ENCODE peak calls at places on chromosomes 13 and 19, in four cellular contexts. One of them, this sample, is unnamed.

GRCh38 chr19:50779504-50780457 is 9.5 kb downstream of the GPR32 start:
- DNase-seq in lower lobe of right lung: no peak
- DNase-seq in mammary epithelial cell: peak
- DNase-seq in psoas muscle: no peak
- DNase-seq in this sample: no peak

GRCh38 chr19:13104848-13105646 is 2.4 kb upstream of the LYL1 start:
- DNase-seq in lower lobe of right lung: peak
- DNase-seq in mammary epithelial cell: no peak
- DNase-seq in psoas muscle: no peak
- DNase-seq in this sample: no peak

GRCh38 chr13:69580255-69580654 is 527.4 kb upstream of the ATXN8OS start:
- DNase-seq in lower lobe of right lung: no peak
- DNase-seq in mammary epithelial cell: peak
- DNase-seq in psoas muscle: no peak
- DNase-seq in this sample: no peak

GRCh38 chr19:32666084-32666483 is 8.9 kb downstream of the ANKRD27 start:
- DNase-seq in lower lobe of right lung: no peak
- DNase-seq in mammary epithelial cell: no peak
- DNase-seq in psoas muscle: no peak
- DNase-seq in this sample: no peak

GRCh38 chr13:26020536-26021290 is 31.1 kb downstream of the SHISA2 start:
- DNase-seq in lower lobe of right lung: no peak
- DNase-seq in mammary epithelial cell: no peak
- DNase-seq in psoas muscle: no peak
- DNase-seq in this sample: no peak

GRCh38 chr19:15456871-15457700 is 7.3 kb downstream of the RASAL3 start:
- DNase-seq in lower lobe of right lung: no peak
- DNase-seq in mammary epithelial cell: no peak
- DNase-seq in psoas muscle: no peak
- DNase-seq in this sample: no peak

GRCh38 chr13:109281823-109282239 is 504.6 kb downstream of the IRS2 start:
- DNase-seq in lower lobe of right lung: no peak
- DNase-seq in mammary epithelial cell: no peak
- DNase-seq in psoas muscle: no peak
- DNase-seq in this sample: no peak

GRCh38 chr13:22076658-22077057 is 405.8 kb downstream of the FGF9 start:
- DNase-seq in lower lobe of right lung: no peak
- DNase-seq in mammary epithelial cell: no peak
- DNase-seq in psoas muscle: no peak
- DNase-seq in this sample: no peak

GRCh38 chr19:31516756-31517155 is 167.5 kb upstream of the TSHZ3 start:
- DNase-seq in lower lobe of right lung: no peak
- DNase-seq in mammary epithelial cell: no peak
- DNase-seq in psoas muscle: no peak
- DNase-seq in this sample: no peak

GRCh38 chr13:111493468-111493867 is 173.0 kb downstream of the TEX29 start:
- DNase-seq in lower lobe of right lung: no peak
- DNase-seq in mammary epithelial cell: no peak
- DNase-seq in psoas muscle: no peak
- DNase-seq in this sample: no peak

GRCh38 chr19:42420055-42420544 is 7.1 kb downstream of the LIPE start:
- DNase-seq in lower lobe of right lung: peak
- DNase-seq in mammary epithelial cell: peak
- DNase-seq in psoas muscle: no peak
- DNase-seq in this sample: no peak

GRCh38 chr13:93502987-93503386 is 276.4 kb downstream of the GPC6 start:
- DNase-seq in lower lobe of right lung: no peak
- DNase-seq in mammary epithelial cell: no peak
- DNase-seq in psoas muscle: no peak
- DNase-seq in this sample: no peak

GRCh38 chr13:32986552-32986951 is 29.7 kb upstream of the KL start:
- DNase-seq in lower lobe of right lung: no peak
- DNase-seq in mammary epithelial cell: no peak
- DNase-seq in psoas muscle: no peak
- DNase-seq in this sample: no peak

GRCh38 chr13:44004881-44005280 is 125.2 kb downstream of the LACC1 start:
- DNase-seq in lower lobe of right lung: no peak
- DNase-seq in mammary epithelial cell: peak
- DNase-seq in psoas muscle: no peak
- DNase-seq in this sample: no peak

GRCh38 chr19:40461669-40462221 is 3.8 kb downstream of the BLVRB start:
- DNase-seq in lower lobe of right lung: peak
- DNase-seq in mammary epithelial cell: no peak
- DNase-seq in psoas muscle: peak
- DNase-seq in this sample: no peak

GRCh38 chr19:29528350-29528945 is 2.7 kb downstream of the VSTM2B start:
- DNase-seq in lower lobe of right lung: no peak
- DNase-seq in mammary epithelial cell: peak
- DNase-seq in psoas muscle: peak
- DNase-seq in this sample: peak

GRCh38 chr13:94595006-94595942 is 678 bp downstream of the TGDS start:
- DNase-seq in lower lobe of right lung: no peak
- DNase-seq in mammary epithelial cell: peak
- DNase-seq in psoas muscle: no peak
- DNase-seq in this sample: no peak

GRCh38 chr13:84649853-84650252 is 767.6 kb upstream of the SLITRK1 start:
- DNase-seq in lower lobe of right lung: no peak
- DNase-seq in mammary epithelial cell: peak
- DNase-seq in psoas muscle: no peak
- DNase-seq in this sample: no peak

GRCh38 chr19:6464070-6464873 is at the start of gene CRB3:
- DNase-seq in lower lobe of right lung: peak
- DNase-seq in mammary epithelial cell: peak
- DNase-seq in psoas muscle: peak
- DNase-seq in this sample: no peak

GRCh38 chr13:49165798-49166752 is 54.1 kb upstream of the MLNR start:
- DNase-seq in lower lobe of right lung: no peak
- DNase-seq in mammary epithelial cell: no peak
- DNase-seq in psoas muscle: no peak
- DNase-seq in this sample: no peak

GRCh38 chr13:49171358-49171757 is 48.8 kb upstream of the MLNR start:
- DNase-seq in lower lobe of right lung: no peak
- DNase-seq in mammary epithelial cell: no peak
- DNase-seq in psoas muscle: no peak
- DNase-seq in this sample: no peak
- H3K27ac ChIP-seq in lower lobe of right lung: no peak
- H3K27ac ChIP-seq in mammary epithelial cell: no peak
- H3K27ac ChIP-seq in psoas muscle: no peak
- H3K27ac ChIP-seq in this sample: no peak

GRCh38 chr13:113001251-113002140 is 32.5 kb downstream of the MCF2L start:
- DNase-seq in lower lobe of right lung: peak
- DNase-seq in mammary epithelial cell: no peak
- DNase-seq in psoas muscle: no peak
- DNase-seq in this sample: peak
- H3K27ac ChIP-seq in lower lobe of right lung: peak
- H3K27ac ChIP-seq in mammary epithelial cell: no peak
- H3K27ac ChIP-seq in psoas muscle: no peak
- H3K27ac ChIP-seq in this sample: peak

GRCh38 chr19:58265100-58265499 is 13.7 kb upstream of the ZNF8 start:
- DNase-seq in lower lobe of right lung: no peak
- DNase-seq in mammary epithelial cell: no peak
- DNase-seq in psoas muscle: no peak
- DNase-seq in this sample: no peak

GRCh38 chr19:58261968-58262921 is 16.5 kb upstream of the ZNF8 start:
- DNase-seq in lower lobe of right lung: no peak
- DNase-seq in mammary epithelial cell: peak
- DNase-seq in psoas muscle: no peak
- DNase-seq in this sample: no peak

GRCh38 chr19:58261600-58261967 is 17.2 kb upstream of the ZNF8 start:
- DNase-seq in lower lobe of right lung: no peak
- DNase-seq in mammary epithelial cell: no peak
- DNase-seq in psoas muscle: no peak
- DNase-seq in this sample: no peak

GRCh38 chr19:58268344-58268743 is 10.4 kb upstream of the ZNF8 start:
- DNase-seq in lower lobe of right lung: no peak
- DNase-seq in mammary epithelial cell: no peak
- DNase-seq in psoas muscle: no peak
- DNase-seq in this sample: no peak

GRCh38 chr19:58262922-58263296 is 15.8 kb upstream of the ZNF8 start:
- DNase-seq in lower lobe of right lung: no peak
- DNase-seq in mammary epithelial cell: no peak
- DNase-seq in psoas muscle: no peak
- DNase-seq in this sample: no peak
- H3K27ac ChIP-seq in lower lobe of right lung: no peak
- H3K27ac ChIP-seq in mammary epithelial cell: no peak
- H3K27ac ChIP-seq in psoas muscle: no peak
- H3K27ac ChIP-seq in this sample: no peak

GRCh38 chr19:538641-539428 is 5.0 kb upstream of the GZMM start:
- DNase-seq in lower lobe of right lung: no peak
- DNase-seq in mammary epithelial cell: no peak
- DNase-seq in psoas muscle: no peak
- DNase-seq in this sample: no peak

GRCh38 chr19:534088-534487 is 2.5 kb downstream of the CDC34 start:
- DNase-seq in lower lobe of right lung: no peak
- DNase-seq in mammary epithelial cell: no peak
- DNase-seq in psoas muscle: no peak
- DNase-seq in this sample: no peak

GRCh38 chr19:536881-537404 is 5.4 kb downstream of the CDC34 start:
- DNase-seq in lower lobe of right lung: no peak
- DNase-seq in mammary epithelial cell: no peak
- DNase-seq in psoas muscle: no peak
- DNase-seq in this sample: no peak

GRCh38 chr19:535017-535835 is 3.7 kb downstream of the CDC34 start:
- DNase-seq in lower lobe of right lung: no peak
- DNase-seq in mammary epithelial cell: peak
- DNase-seq in psoas muscle: no peak
- DNase-seq in this sample: peak

DNA sequence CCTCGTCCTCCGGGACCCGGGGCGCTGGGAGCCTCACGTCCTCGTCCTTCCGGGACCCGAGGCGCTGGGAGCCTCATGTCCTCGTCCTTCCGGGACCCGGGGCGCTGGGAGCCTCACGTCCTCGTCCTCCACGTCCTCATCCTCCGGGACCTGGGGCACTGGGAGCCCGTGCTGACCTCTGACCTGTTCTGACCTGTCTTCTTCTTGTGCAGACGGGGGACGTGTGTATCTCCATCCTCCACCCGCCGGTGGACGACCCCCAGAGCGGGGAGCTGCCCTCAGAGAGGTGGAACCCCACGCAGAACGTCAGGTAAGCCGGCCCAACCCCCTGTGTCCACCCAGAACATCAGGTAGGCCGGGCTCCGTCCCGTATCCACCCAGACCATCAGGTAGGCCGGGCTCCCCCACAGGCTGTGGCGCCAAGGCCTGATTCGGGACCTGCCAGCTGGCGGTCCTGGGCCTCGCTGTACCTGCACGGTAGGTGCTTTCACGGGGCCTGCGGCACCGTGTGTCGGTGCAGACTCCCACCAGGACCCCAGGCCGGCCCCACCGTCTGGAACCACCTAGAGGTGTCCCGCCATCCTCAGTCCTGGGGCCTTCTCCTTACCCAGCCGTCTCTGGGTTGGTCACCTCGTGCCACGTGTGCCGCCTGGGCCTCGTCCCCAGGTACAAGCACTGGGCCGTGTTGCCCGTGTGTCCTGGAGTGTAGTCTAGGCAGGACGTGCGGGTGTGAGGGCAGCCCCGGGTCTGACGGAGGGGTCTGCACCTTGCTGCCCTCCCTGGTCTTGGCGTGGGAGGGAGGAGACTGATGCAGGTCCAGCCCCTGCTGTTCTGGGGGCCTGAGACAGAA is 4.7 kb downstream of the CDC34 start:
- DNase-seq in lower lobe of right lung: no peak
- DNase-seq in mammary epithelial cell: no peak
- DNase-seq in psoas muscle: no peak
- DNase-seq in this sample: no peak
- H3K27ac ChIP-seq in lower lobe of right lung: peak
- H3K27ac ChIP-seq in mammary epithelial cell: no peak
- H3K27ac ChIP-seq in psoas muscle: no peak
- H3K27ac ChIP-seq in this sample: no peak

DNA sequence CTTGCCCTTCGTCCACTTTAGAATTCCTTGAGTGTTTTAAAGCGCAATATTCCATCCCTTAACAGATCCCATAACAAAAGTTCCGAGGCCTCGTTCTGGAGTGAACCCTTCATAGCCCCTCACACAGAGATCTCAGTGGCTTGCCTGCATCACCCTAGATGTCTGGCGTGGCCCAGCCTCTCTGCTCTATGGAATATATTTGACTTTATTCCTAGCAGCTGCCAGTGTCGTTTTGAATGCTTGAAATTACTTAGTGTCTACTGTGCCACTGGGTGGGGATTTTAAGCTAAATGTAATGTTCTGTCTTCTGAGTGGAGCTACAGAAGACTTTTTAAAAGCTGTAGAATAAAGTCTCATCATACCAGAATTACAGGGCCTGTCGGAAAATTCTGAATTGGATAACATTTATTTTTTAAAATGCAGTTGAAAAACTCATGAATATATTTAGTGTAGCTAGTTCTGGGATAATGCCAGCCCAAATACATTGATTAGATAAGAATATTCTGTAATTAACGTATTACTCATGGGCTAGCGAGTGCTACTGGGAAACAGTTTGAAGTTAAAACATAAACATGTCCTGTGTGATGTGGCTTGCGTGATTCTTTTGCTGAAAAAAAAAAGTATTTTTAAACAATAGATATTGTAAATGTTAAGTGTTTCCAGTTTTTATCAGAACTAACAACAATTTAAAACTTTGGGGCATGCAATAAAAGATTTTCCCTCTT is 111.8 kb downstream of the ESD start:
- DNase-seq in lower lobe of right lung: no peak
- DNase-seq in mammary epithelial cell: no peak
- DNase-seq in psoas muscle: no peak
- DNase-seq in this sample: no peak
- H3K27ac ChIP-seq in lower lobe of right lung: no peak
- H3K27ac ChIP-seq in mammary epithelial cell: no peak
- H3K27ac ChIP-seq in psoas muscle: no peak
- H3K27ac ChIP-seq in this sample: no peak

GRCh38 chr19:4295972-4296771 is 6.0 kb downstream of the TMIGD2 start:
- DNase-seq in lower lobe of right lung: no peak
- DNase-seq in mammary epithelial cell: no peak
- DNase-seq in psoas muscle: no peak
- DNase-seq in this sample: peak

GRCh38 chr19:4301590-4302237 is 475 bp downstream of the TMIGD2 start:
- DNase-seq in lower lobe of right lung: no peak
- DNase-seq in mammary epithelial cell: no peak
- DNase-seq in psoas muscle: no peak
- DNase-seq in this sample: no peak

GRCh38 chr19:4298772-4299550 is 3.2 kb downstream of the TMIGD2 start:
- DNase-seq in lower lobe of right lung: no peak
- DNase-seq in mammary epithelial cell: no peak
- DNase-seq in psoas muscle: no peak
- DNase-seq in this sample: no peak

GRCh38 chr19:4300589-4300988 is 1.6 kb downstream of the TMIGD2 start:
- DNase-seq in lower lobe of right lung: no peak
- DNase-seq in mammary epithelial cell: no peak
- DNase-seq in psoas muscle: no peak
- DNase-seq in this sample: no peak

GRCh38 chr19:4297901-4298771 is 4.1 kb downstream of the TMIGD2 start:
- DNase-seq in lower lobe of right lung: no peak
- DNase-seq in mammary epithelial cell: no peak
- DNase-seq in psoas muscle: no peak
- DNase-seq in this sample: no peak
- H3K27ac ChIP-seq in lower lobe of right lung: no peak
- H3K27ac ChIP-seq in mammary epithelial cell: no peak
- H3K27ac ChIP-seq in psoas muscle: no peak
- H3K27ac ChIP-seq in this sample: no peak